ENCODE peak calls at places on chromosome 3, in five cellular contexts. D is right cardiac atrium; Q is activated T-helper 17 cell treated with anti-CD3 and anti-CD28 coated beads, Interleukin-2, amount 50 U/mL, for 72 hours; V is mucosa of descending colon; H is activated CD8-positive, alpha-beta T cell treated with anti-CD3 and anti-CD28 coated beads, Interleukin-2, amount 10 ng/mL, durations not matched to agents 7 days and 5 days. W is an unnamed sample.

GRCh38 chr3:114600571-114600970 is 306.7 kb downstream of the TIGIT start:
- ATAC-seq in D (no peak), Q (no peak), V (no peak), H (no peak), W (no peak)

GRCh38 chr3:37217098-37217849 is 42.9 kb upstream of the LRRFIP2 start:
- ATAC-seq in D (no peak), Q (no peak), V (peak), H (no peak), W (no peak)

GRCh38 chr3:136905549-136905948 is 43.5 kb downstream of the NCK1 start:
- ATAC-seq in D (no peak), Q (no peak), V (no peak), H (no peak), W (no peak)

GRCh38 chr3:140015741-140016140 is 80.8 kb downstream of the CLSTN2 start:
- ATAC-seq in D (no peak), Q (no peak), V (no peak), H (no peak), W (no peak)

GRCh38 chr3:99934984-99935797 is 117.5 kb downstream of the CMSS1 start:
- ATAC-seq in D (peak), Q (no peak), V (peak), H (no peak), W (no peak)

GRCh38 chr3:49609815-49610214 is 55.5 kb downstream of the BSN start:
- ATAC-seq in D (peak), Q (no peak), V (no peak), H (no peak), W (no peak)

GRCh38 chr3:10438902-10439610 is 66.3 kb downstream of the ATP2B2 start:
- ATAC-seq in D (no peak), Q (no peak), V (no peak), H (no peak), W (no peak)

GRCh38 chr3:94787734-94788133 is 724.9 kb downstream of the NSUN3 start:
- ATAC-seq in D (no peak), Q (no peak), V (no peak), H (no peak), W (no peak)

GRCh38 chr3:10205461-10206165 is 40.9 kb downstream of the IRAK2 start:
- ATAC-seq in D (peak), Q (peak), V (peak), H (no peak), W (peak)

GRCh38 chr3:2525968-2526367 is 427.3 kb downstream of the CNTN4 start:
- ATAC-seq in D (no peak), Q (peak), V (no peak), H (no peak), W (no peak)